ENCODE peak calls at places on chromosomes 2 and 18, in ten cellular contexts. One of them, this sample, is unnamed.

GRCh38 chr2:18848641-18849040 is 259.3 kb upstream of the NT5C1B start:
- DNase-seq in nephron progenitor cell: no peak
- DNase-seq in NCI-H1105 treated with DMSO at 0.1 percent for 48 hours: no peak
- DNase-seq in neuronal stem cell: no peak
- DNase-seq in AG08395: no peak
- DNase-seq in activated T-helper 9 cell treated with anti-CD3 and anti-CD28 coated beads, Interleukin-2, amount 50 U/mL, for 16 hours: no peak
- DNase-seq in ELR: no peak
- DNase-seq in fibroblast of lung: no peak
- DNase-seq in stimulated activated CD4-positive, alpha-beta T cell treated with anti-CD3 and anti-CD28 coated beads, Interleukin-15, amount 100 ng/mL, for 1 hour: no peak
- DNase-seq in EL: no peak
- DNase-seq in this sample: no peak

GRCh38 chr18:2827076-2827475 is 19.7 kb upstream of the EMILIN2 start:
- DNase-seq in nephron progenitor cell: no peak
- DNase-seq in NCI-H1105 treated with DMSO at 0.1 percent for 48 hours: no peak
- DNase-seq in neuronal stem cell: no peak
- DNase-seq in AG08395: no peak
- DNase-seq in activated T-helper 9 cell treated with anti-CD3 and anti-CD28 coated beads, Interleukin-2, amount 50 U/mL, for 16 hours: no peak
- DNase-seq in ELR: no peak
- DNase-seq in fibroblast of lung: peak; percentile 15
- DNase-seq in stimulated activated CD4-positive, alpha-beta T cell treated with anti-CD3 and anti-CD28 coated beads, Interleukin-15, amount 100 ng/mL, for 1 hour: no peak
- DNase-seq in EL: no peak
- DNase-seq in this sample: no peak

GRCh38 chr18:51279367-51279984 is 82.0 kb upstream of the MEX3C start:
- DNase-seq in nephron progenitor cell: no peak
- DNase-seq in NCI-H1105 treated with DMSO at 0.1 percent for 48 hours: no peak
- DNase-seq in neuronal stem cell: no peak
- DNase-seq in AG08395: no peak
- DNase-seq in activated T-helper 9 cell treated with anti-CD3 and anti-CD28 coated beads, Interleukin-2, amount 50 U/mL, for 16 hours: no peak
- DNase-seq in ELR: no peak
- DNase-seq in fibroblast of lung: no peak
- DNase-seq in stimulated activated CD4-positive, alpha-beta T cell treated with anti-CD3 and anti-CD28 coated beads, Interleukin-15, amount 100 ng/mL, for 1 hour: no peak
- DNase-seq in EL: no peak
- DNase-seq in this sample: no peak

GRCh38 chr18:267380-267687 is 513 bp downstream of the THOC1 start:
- DNase-seq in nephron progenitor cell: no peak
- DNase-seq in NCI-H1105 treated with DMSO at 0.1 percent for 48 hours: peak; percentile 55
- DNase-seq in neuronal stem cell: no peak
- DNase-seq in AG08395: peak; percentile 7
- DNase-seq in activated T-helper 9 cell treated with anti-CD3 and anti-CD28 coated beads, Interleukin-2, amount 50 U/mL, for 16 hours: no peak
- DNase-seq in ELR: no peak
- DNase-seq in fibroblast of lung: no peak
- DNase-seq in stimulated activated CD4-positive, alpha-beta T cell treated with anti-CD3 and anti-CD28 coated beads, Interleukin-15, amount 100 ng/mL, for 1 hour: no peak
- DNase-seq in EL: no peak
- DNase-seq in this sample: no peak

GRCh38 chr2:152349416-152349815 is 14.4 kb downstream of the FMNL2 start:
- DNase-seq in nephron progenitor cell: no peak
- DNase-seq in NCI-H1105 treated with DMSO at 0.1 percent for 48 hours: no peak
- DNase-seq in neuronal stem cell: no peak
- DNase-seq in AG08395: no peak
- DNase-seq in activated T-helper 9 cell treated with anti-CD3 and anti-CD28 coated beads, Interleukin-2, amount 50 U/mL, for 16 hours: no peak
- DNase-seq in ELR: no peak
- DNase-seq in fibroblast of lung: no peak
- DNase-seq in stimulated activated CD4-positive, alpha-beta T cell treated with anti-CD3 and anti-CD28 coated beads, Interleukin-15, amount 100 ng/mL, for 1 hour: no peak
- DNase-seq in EL: no peak
- DNase-seq in this sample: no peak

GRCh38 chr2:36967236-36967876 is 1.0 kb upstream of the STRN start:
- DNase-seq in nephron progenitor cell: no peak
- DNase-seq in NCI-H1105 treated with DMSO at 0.1 percent for 48 hours: peak; percentile 10
- DNase-seq in neuronal stem cell: no peak
- DNase-seq in AG08395: no peak
- DNase-seq in activated T-helper 9 cell treated with anti-CD3 and anti-CD28 coated beads, Interleukin-2, amount 50 U/mL, for 16 hours: no peak
- DNase-seq in ELR: no peak
- DNase-seq in fibroblast of lung: no peak
- DNase-seq in stimulated activated CD4-positive, alpha-beta T cell treated with anti-CD3 and anti-CD28 coated beads, Interleukin-15, amount 100 ng/mL, for 1 hour: no peak
- DNase-seq in EL: no peak
- DNase-seq in this sample: no peak

GRCh38 chr2:143296089-143296488 is 166.9 kb downstream of the ARHGAP15 start:
- DNase-seq in nephron progenitor cell: no peak
- DNase-seq in NCI-H1105 treated with DMSO at 0.1 percent for 48 hours: no peak
- DNase-seq in neuronal stem cell: no peak
- DNase-seq in AG08395: no peak
- DNase-seq in activated T-helper 9 cell treated with anti-CD3 and anti-CD28 coated beads, Interleukin-2, amount 50 U/mL, for 16 hours: no peak
- DNase-seq in ELR: no peak
- DNase-seq in fibroblast of lung: no peak
- DNase-seq in stimulated activated CD4-positive, alpha-beta T cell treated with anti-CD3 and anti-CD28 coated beads, Interleukin-15, amount 100 ng/mL, for 1 hour: no peak
- DNase-seq in EL: no peak
- DNase-seq in this sample: no peak

GRCh38 chr18:13613591-13614317 is 112.6 kb downstream of the FAM210A start:
- DNase-seq in nephron progenitor cell: no peak
- DNase-seq in NCI-H1105 treated with DMSO at 0.1 percent for 48 hours: no peak
- DNase-seq in neuronal stem cell: no peak
- DNase-seq in AG08395: no peak
- DNase-seq in activated T-helper 9 cell treated with anti-CD3 and anti-CD28 coated beads, Interleukin-2, amount 50 U/mL, for 16 hours: no peak
- DNase-seq in ELR: no peak
- DNase-seq in fibroblast of lung: no peak
- DNase-seq in stimulated activated CD4-positive, alpha-beta T cell treated with anti-CD3 and anti-CD28 coated beads, Interleukin-15, amount 100 ng/mL, for 1 hour: no peak
- DNase-seq in EL: no peak
- DNase-seq in this sample: no peak

GRCh38 chr2:95350320-95351079 is 52.0 kb upstream of the FAHD2A start:
- DNase-seq in nephron progenitor cell: no peak
- DNase-seq in NCI-H1105 treated with DMSO at 0.1 percent for 48 hours: no peak
- DNase-seq in neuronal stem cell: no peak
- DNase-seq in AG08395: no peak
- DNase-seq in activated T-helper 9 cell treated with anti-CD3 and anti-CD28 coated beads, Interleukin-2, amount 50 U/mL, for 16 hours: no peak
- DNase-seq in ELR: no peak
- DNase-seq in fibroblast of lung: no peak
- DNase-seq in stimulated activated CD4-positive, alpha-beta T cell treated with anti-CD3 and anti-CD28 coated beads, Interleukin-15, amount 100 ng/mL, for 1 hour: no peak
- DNase-seq in EL: no peak
- DNase-seq in this sample: no peak

GRCh38 chr2:160194946-160195345 is 5.1 kb downstream of the ITGB6 start:
- DNase-seq in nephron progenitor cell: no peak
- DNase-seq in NCI-H1105 treated with DMSO at 0.1 percent for 48 hours: no peak
- DNase-seq in neuronal stem cell: no peak
- DNase-seq in AG08395: no peak
- DNase-seq in activated T-helper 9 cell treated with anti-CD3 and anti-CD28 coated beads, Interleukin-2, amount 50 U/mL, for 16 hours: no peak
- DNase-seq in ELR: peak; percentile 46
- DNase-seq in fibroblast of lung: no peak
- DNase-seq in stimulated activated CD4-positive, alpha-beta T cell treated with anti-CD3 and anti-CD28 coated beads, Interleukin-15, amount 100 ng/mL, for 1 hour: no peak
- DNase-seq in EL: peak; percentile 26
- DNase-seq in this sample: no peak

GRCh38 chr2:219199470-219200211 is 6.9 kb upstream of the ZFAND2B start:
- DNase-seq in nephron progenitor cell: no peak
- DNase-seq in NCI-H1105 treated with DMSO at 0.1 percent for 48 hours: no peak
- DNase-seq in neuronal stem cell: no peak
- DNase-seq in AG08395: no peak
- DNase-seq in activated T-helper 9 cell treated with anti-CD3 and anti-CD28 coated beads, Interleukin-2, amount 50 U/mL, for 16 hours: no peak
- DNase-seq in ELR: no peak
- DNase-seq in fibroblast of lung: no peak
- DNase-seq in stimulated activated CD4-positive, alpha-beta T cell treated with anti-CD3 and anti-CD28 coated beads, Interleukin-15, amount 100 ng/mL, for 1 hour: no peak
- DNase-seq in EL: no peak
- DNase-seq in this sample: no peak

GRCh38 chr2:239247401-239248245 is 153.2 kb downstream of the HDAC4 start:
- DNase-seq in nephron progenitor cell: no peak
- DNase-seq in NCI-H1105 treated with DMSO at 0.1 percent for 48 hours: no peak
- DNase-seq in neuronal stem cell: no peak
- DNase-seq in AG08395: no peak
- DNase-seq in activated T-helper 9 cell treated with anti-CD3 and anti-CD28 coated beads, Interleukin-2, amount 50 U/mL, for 16 hours: peak; percentile 31
- DNase-seq in ELR: no peak
- DNase-seq in fibroblast of lung: no peak
- DNase-seq in stimulated activated CD4-positive, alpha-beta T cell treated with anti-CD3 and anti-CD28 coated beads, Interleukin-15, amount 100 ng/mL, for 1 hour: no peak
- DNase-seq in EL: no peak
- DNase-seq in this sample: no peak

GRCh38 chr2:9797681-9798556 is 45.4 kb upstream of the TAF1B start:
- DNase-seq in nephron progenitor cell: no peak
- DNase-seq in NCI-H1105 treated with DMSO at 0.1 percent for 48 hours: no peak
- DNase-seq in neuronal stem cell: no peak
- DNase-seq in AG08395: no peak
- DNase-seq in activated T-helper 9 cell treated with anti-CD3 and anti-CD28 coated beads, Interleukin-2, amount 50 U/mL, for 16 hours: no peak
- DNase-seq in ELR: no peak
- DNase-seq in fibroblast of lung: no peak
- DNase-seq in stimulated activated CD4-positive, alpha-beta T cell treated with anti-CD3 and anti-CD28 coated beads, Interleukin-15, amount 100 ng/mL, for 1 hour: no peak
- DNase-seq in EL: no peak
- DNase-seq in this sample: no peak

GRCh38 chr2:146321175-146321574 is 1523.7 kb upstream of the ACVR2A start:
- DNase-seq in nephron progenitor cell: no peak
- DNase-seq in NCI-H1105 treated with DMSO at 0.1 percent for 48 hours: no peak
- DNase-seq in neuronal stem cell: no peak
- DNase-seq in AG08395: no peak
- DNase-seq in activated T-helper 9 cell treated with anti-CD3 and anti-CD28 coated beads, Interleukin-2, amount 50 U/mL, for 16 hours: no peak
- DNase-seq in ELR: no peak
- DNase-seq in fibroblast of lung: peak; percentile 42
- DNase-seq in stimulated activated CD4-positive, alpha-beta T cell treated with anti-CD3 and anti-CD28 coated beads, Interleukin-15, amount 100 ng/mL, for 1 hour: no peak
- DNase-seq in EL: peak; percentile 24
- DNase-seq in this sample: no peak

GRCh38 chr18:49565656-49566055 is 3.8 kb downstream of the LIPG start:
- DNase-seq in nephron progenitor cell: no peak
- DNase-seq in NCI-H1105 treated with DMSO at 0.1 percent for 48 hours: peak; percentile 43
- DNase-seq in neuronal stem cell: no peak
- DNase-seq in AG08395: no peak
- DNase-seq in activated T-helper 9 cell treated with anti-CD3 and anti-CD28 coated beads, Interleukin-2, amount 50 U/mL, for 16 hours: no peak
- DNase-seq in ELR: no peak
- DNase-seq in fibroblast of lung: peak; percentile 67
- DNase-seq in stimulated activated CD4-positive, alpha-beta T cell treated with anti-CD3 and anti-CD28 coated beads, Interleukin-15, amount 100 ng/mL, for 1 hour: no peak
- DNase-seq in EL: no peak
- DNase-seq in this sample: no peak

GRCh38 chr2:241188386-241189092 is at the start of gene ANO7:
- DNase-seq in nephron progenitor cell: no peak
- DNase-seq in NCI-H1105 treated with DMSO at 0.1 percent for 48 hours: no peak
- DNase-seq in neuronal stem cell: no peak
- DNase-seq in AG08395: no peak
- DNase-seq in activated T-helper 9 cell treated with anti-CD3 and anti-CD28 coated beads, Interleukin-2, amount 50 U/mL, for 16 hours: no peak
- DNase-seq in ELR: no peak
- DNase-seq in fibroblast of lung: no peak
- DNase-seq in stimulated activated CD4-positive, alpha-beta T cell treated with anti-CD3 and anti-CD28 coated beads, Interleukin-15, amount 100 ng/mL, for 1 hour: no peak
- DNase-seq in EL: no peak
- DNase-seq in this sample: no peak

GRCh38 chr2:167136876-167137579 is 248.7 kb downstream of the XIRP2 start:
- DNase-seq in nephron progenitor cell: no peak
- DNase-seq in NCI-H1105 treated with DMSO at 0.1 percent for 48 hours: no peak
- DNase-seq in neuronal stem cell: no peak
- DNase-seq in AG08395: no peak
- DNase-seq in activated T-helper 9 cell treated with anti-CD3 and anti-CD28 coated beads, Interleukin-2, amount 50 U/mL, for 16 hours: no peak
- DNase-seq in ELR: no peak
- DNase-seq in fibroblast of lung: no peak
- DNase-seq in stimulated activated CD4-positive, alpha-beta T cell treated with anti-CD3 and anti-CD28 coated beads, Interleukin-15, amount 100 ng/mL, for 1 hour: no peak
- DNase-seq in EL: no peak
- DNase-seq in this sample: no peak

GRCh38 chr2:72788756-72789155 is 37.1 kb downstream of the EXOC6B start:
- DNase-seq in nephron progenitor cell: no peak
- DNase-seq in NCI-H1105 treated with DMSO at 0.1 percent for 48 hours: no peak
- DNase-seq in neuronal stem cell: no peak
- DNase-seq in AG08395: peak; percentile 87
- DNase-seq in activated T-helper 9 cell treated with anti-CD3 and anti-CD28 coated beads, Interleukin-2, amount 50 U/mL, for 16 hours: no peak
- DNase-seq in ELR: peak; percentile 73
- DNase-seq in fibroblast of lung: peak; percentile 67
- DNase-seq in stimulated activated CD4-positive, alpha-beta T cell treated with anti-CD3 and anti-CD28 coated beads, Interleukin-15, amount 100 ng/mL, for 1 hour: no peak
- DNase-seq in EL: peak; percentile 68
- DNase-seq in this sample: no peak

GRCh38 chr2:8821276-8822217 is 15.9 kb downstream of the KIDINS220 start:
- DNase-seq in nephron progenitor cell: no peak
- DNase-seq in NCI-H1105 treated with DMSO at 0.1 percent for 48 hours: no peak
- DNase-seq in neuronal stem cell: no peak
- DNase-seq in AG08395: peak; percentile 62
- DNase-seq in activated T-helper 9 cell treated with anti-CD3 and anti-CD28 coated beads, Interleukin-2, amount 50 U/mL, for 16 hours: no peak
- DNase-seq in ELR: no peak
- DNase-seq in fibroblast of lung: peak; percentile 88
- DNase-seq in stimulated activated CD4-positive, alpha-beta T cell treated with anti-CD3 and anti-CD28 coated beads, Interleukin-15, amount 100 ng/mL, for 1 hour: no peak
- DNase-seq in EL: peak; percentile 15
- DNase-seq in this sample: no peak

GRCh38 chr18:45167631-45168225 is 447.5 kb upstream of the SLC14A2 start:
- DNase-seq in nephron progenitor cell: no peak
- DNase-seq in NCI-H1105 treated with DMSO at 0.1 percent for 48 hours: no peak
- DNase-seq in neuronal stem cell: no peak
- DNase-seq in AG08395: peak; percentile 30
- DNase-seq in activated T-helper 9 cell treated with anti-CD3 and anti-CD28 coated beads, Interleukin-2, amount 50 U/mL, for 16 hours: no peak
- DNase-seq in ELR: peak; percentile 63
- DNase-seq in fibroblast of lung: peak; percentile 39
- DNase-seq in stimulated activated CD4-positive, alpha-beta T cell treated with anti-CD3 and anti-CD28 coated beads, Interleukin-15, amount 100 ng/mL, for 1 hour: no peak
- DNase-seq in EL: peak; percentile 85
- DNase-seq in this sample: no peak

GRCh38 chr2:78260861-78261260 is 738.7 kb upstream of the LRRTM4 start:
- DNase-seq in nephron progenitor cell: no peak
- DNase-seq in NCI-H1105 treated with DMSO at 0.1 percent for 48 hours: no peak
- DNase-seq in neuronal stem cell: no peak
- DNase-seq in AG08395: no peak
- DNase-seq in activated T-helper 9 cell treated with anti-CD3 and anti-CD28 coated beads, Interleukin-2, amount 50 U/mL, for 16 hours: no peak
- DNase-seq in ELR: no peak
- DNase-seq in fibroblast of lung: no peak
- DNase-seq in stimulated activated CD4-positive, alpha-beta T cell treated with anti-CD3 and anti-CD28 coated beads, Interleukin-15, amount 100 ng/mL, for 1 hour: no peak
- DNase-seq in EL: no peak
- DNase-seq in this sample: no peak

GRCh38 chr2:54341656-54342055 is 85.6 kb upstream of the TSPYL6 start:
- DNase-seq in nephron progenitor cell: no peak
- DNase-seq in NCI-H1105 treated with DMSO at 0.1 percent for 48 hours: no peak
- DNase-seq in neuronal stem cell: no peak
- DNase-seq in AG08395: no peak
- DNase-seq in activated T-helper 9 cell treated with anti-CD3 and anti-CD28 coated beads, Interleukin-2, amount 50 U/mL, for 16 hours: no peak
- DNase-seq in ELR: no peak
- DNase-seq in fibroblast of lung: peak; percentile 12
- DNase-seq in stimulated activated CD4-positive, alpha-beta T cell treated with anti-CD3 and anti-CD28 coated beads, Interleukin-15, amount 100 ng/mL, for 1 hour: no peak
- DNase-seq in EL: no peak
- DNase-seq in this sample: no peak

GRCh38 chr2:19881221-19881620 is 20.6 kb downstream of the TTC32 start:
- DNase-seq in nephron progenitor cell: no peak
- DNase-seq in NCI-H1105 treated with DMSO at 0.1 percent for 48 hours: no peak
- DNase-seq in neuronal stem cell: no peak
- DNase-seq in AG08395: no peak
- DNase-seq in activated T-helper 9 cell treated with anti-CD3 and anti-CD28 coated beads, Interleukin-2, amount 50 U/mL, for 16 hours: no peak
- DNase-seq in ELR: no peak
- DNase-seq in fibroblast of lung: no peak
- DNase-seq in stimulated activated CD4-positive, alpha-beta T cell treated with anti-CD3 and anti-CD28 coated beads, Interleukin-15, amount 100 ng/mL, for 1 hour: no peak
- DNase-seq in EL: no peak
- DNase-seq in this sample: no peak

GRCh38 chr2:126785862-126786261 is 112.8 kb upstream of the TEX51 start:
- DNase-seq in nephron progenitor cell: no peak
- DNase-seq in NCI-H1105 treated with DMSO at 0.1 percent for 48 hours: no peak
- DNase-seq in neuronal stem cell: no peak
- DNase-seq in AG08395: no peak
- DNase-seq in activated T-helper 9 cell treated with anti-CD3 and anti-CD28 coated beads, Interleukin-2, amount 50 U/mL, for 16 hours: no peak
- DNase-seq in ELR: no peak
- DNase-seq in fibroblast of lung: no peak
- DNase-seq in stimulated activated CD4-positive, alpha-beta T cell treated with anti-CD3 and anti-CD28 coated beads, Interleukin-15, amount 100 ng/mL, for 1 hour: no peak
- DNase-seq in EL: no peak
- DNase-seq in this sample: no peak